ENCODE peak calls at places on chromosomes 5 and 9, in eight cellular contexts. T, O, C, P, L, N, G and Z are unnamed samples.

GRCh38 chr5:132754947-132755346 is 7.7 kb downstream of the CCNI2 start:
- DNase-seq in T (no peak), O (no peak), C (no peak), P (no peak), L (peak), N (no peak), G (no peak), Z (no peak)

GRCh38 chr5:96816430-96816939 is 8.7 kb upstream of the ERAP1 start:
- DNase-seq in T (no peak), O (no peak), C (no peak), P (no peak), L (no peak), N (no peak), G (no peak), Z (no peak)

GRCh38 chr5:902129-902916 is 9.6 kb downstream of the TRIP13 start:
- DNase-seq in T (no peak), O (peak), C (no peak), P (no peak), L (no peak), N (no peak), G (no peak), Z (no peak)

GRCh38 chr9:34587271-34587670 is 2.3 kb downstream of the CNTFR start:
- DNase-seq in T (no peak), O (no peak), C (no peak), P (no peak), L (no peak), N (no peak), G (no peak), Z (no peak)

GRCh38 chr5:51475628-51476027 is 92.4 kb downstream of the ISL1 start:
- DNase-seq in T (no peak), O (no peak), C (no peak), P (no peak), L (no peak), N (no peak), G (no peak), Z (no peak)

GRCh38 chr5:50711280-50711679 is 44.8 kb downstream of the PARP8 start:
- DNase-seq in T (no peak), O (peak), C (peak), P (peak), L (no peak), N (no peak), G (no peak), Z (no peak)

GRCh38 chr5:120509056-120509455 is 45.0 kb downstream of the PRR16 start:
- DNase-seq in T (no peak), O (no peak), C (no peak), P (no peak), L (no peak), N (no peak), G (no peak), Z (no peak)

GRCh38 chr5:10599113-10599512 is 35.2 kb downstream of the ANKRD33B start:
- DNase-seq in T (no peak), O (no peak), C (no peak), P (no peak), L (no peak), N (no peak), G (no peak), Z (no peak)

GRCh38 chr5:133735346-133735745 is 123.0 kb upstream of the FSTL4 start:
- DNase-seq in T (no peak), O (no peak), C (no peak), P (no peak), L (peak), N (no peak), G (peak), Z (no peak)

GRCh38 chr5:139985733-139986132 is 57.4 kb downstream of the NRG2 start:
- DNase-seq in T (no peak), O (no peak), C (no peak), P (no peak), L (no peak), N (no peak), G (peak), Z (no peak)

GRCh38 chr5:161311141-161311708 is 235.3 kb downstream of the GABRB2 start:
- DNase-seq in T (no peak), O (no peak), C (peak), P (no peak), L (no peak), N (no peak), G (no peak), Z (no peak)

GRCh38 chr9:4894076-4894475 is 91.0 kb upstream of the JAK2 start:
- DNase-seq in T (no peak), O (no peak), C (no peak), P (no peak), L (peak), N (no peak), G (peak), Z (no peak)

GRCh38 chr5:77635617-77636422 is 2.7 kb downstream of the OTP start:
- DNase-seq in T (no peak), O (no peak), C (no peak), P (no peak), L (no peak), N (peak), G (no peak), Z (no peak)

DNA sequence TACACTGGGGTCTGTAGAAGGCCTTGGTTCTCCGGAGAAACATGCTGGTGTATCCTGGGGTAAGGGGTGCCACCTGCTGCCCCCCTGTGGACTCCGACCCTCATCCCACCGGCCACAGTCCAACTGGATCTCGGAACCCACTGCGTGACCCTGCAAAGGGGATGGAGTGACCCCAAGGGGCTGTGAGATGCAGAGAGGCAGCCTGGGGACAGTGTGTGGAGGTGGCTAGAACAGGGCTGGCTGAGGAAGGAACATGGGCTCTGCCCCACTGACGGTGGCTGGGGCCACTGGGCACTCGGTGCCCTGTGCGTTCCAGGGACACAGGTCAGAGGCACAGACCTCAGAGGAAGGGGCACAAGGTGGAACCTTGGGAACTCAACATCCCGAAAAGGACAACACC is 2.3 kb downstream of the NACC2 start:
- DNase-seq in T (no peak), O (no peak), C (no peak), P (no peak), L (no peak), N (no peak), G (no peak), Z (no peak)
- TF ChIP-seq CTCF in T (no peak), O (no peak), C (no peak), P (no peak), L (no peak), N (no peak), G (no peak), Z (peak)

GRCh38 chr5:90421136-90421535 is 11.6 kb upstream of the CETN3 start:
- DNase-seq in T (no peak), O (peak), C (no peak), P (no peak), L (peak), N (peak), G (no peak), Z (no peak)
- TF ChIP-seq CTCF in T (no peak), O (no peak), C (no peak), P (peak), L (peak), N (no peak), G (peak), Z (peak)

DNA sequence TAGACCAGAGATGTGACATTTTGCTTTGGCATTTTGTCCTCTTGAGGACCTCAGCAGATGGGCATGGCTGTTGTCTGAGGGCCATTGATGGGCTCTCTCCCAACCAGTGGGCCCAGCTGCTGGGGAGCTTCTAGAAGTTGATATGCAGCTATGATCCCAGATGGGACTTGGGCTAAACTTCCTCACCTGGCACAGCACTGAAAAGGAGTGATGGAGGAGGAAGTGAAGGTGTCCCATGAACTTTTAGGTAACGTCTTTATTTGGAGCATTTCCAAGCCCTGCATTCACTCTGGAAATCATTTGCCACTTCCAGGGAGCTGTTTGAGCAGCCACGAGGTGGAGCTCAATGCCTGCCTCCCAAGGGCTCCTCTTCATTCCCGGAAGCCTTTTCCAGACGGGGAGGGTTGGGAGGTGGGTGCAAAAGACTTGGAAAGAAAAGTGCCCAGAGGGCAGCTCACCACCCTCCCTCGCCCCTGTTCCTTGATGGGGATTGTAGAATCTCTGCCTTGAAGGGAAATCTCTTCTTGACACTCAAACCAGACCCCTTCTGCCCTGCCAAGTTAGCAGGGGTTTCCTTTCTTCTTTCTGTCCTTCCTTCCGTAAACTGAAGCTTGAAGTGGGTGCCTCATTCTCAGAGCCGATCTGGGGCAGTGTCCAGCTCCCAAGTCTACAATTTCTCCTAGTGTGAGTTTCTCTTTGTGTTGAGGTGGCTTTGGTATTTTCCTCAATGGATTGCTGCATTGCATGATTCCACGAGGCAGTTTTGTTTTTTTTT is 18.1 kb upstream of the NEUROG1 start:
- DNase-seq in T (no peak), O (peak), C (no peak), P (peak), L (peak), N (peak), G (peak), Z (no peak)
- TF ChIP-seq CTCF in T (no peak), O (no peak), C (peak), P (peak), L (peak), N (peak), G (peak), Z (peak)

GRCh38 chr9:90457386-90458080 is 185.1 kb downstream of the DIRAS2 start:
- DNase-seq in T (no peak), O (no peak), C (no peak), P (no peak), L (no peak), N (no peak), G (no peak), Z (no peak)

GRCh38 chr9:90460220-90460619 is 182.4 kb downstream of the DIRAS2 start:
- DNase-seq in T (no peak), O (no peak), C (no peak), P (no peak), L (no peak), N (no peak), G (no peak), Z (no peak)

GRCh38 chr9:90458485-90458884 is 184.1 kb downstream of the DIRAS2 start:
- DNase-seq in T (no peak), O (peak), C (no peak), P (peak), L (no peak), N (no peak), G (no peak), Z (no peak)

GRCh38 chr9:90455316-90455715 is 187.3 kb downstream of the DIRAS2 start:
- DNase-seq in T (no peak), O (no peak), C (no peak), P (no peak), L (no peak), N (no peak), G (no peak), Z (no peak)

DNA sequence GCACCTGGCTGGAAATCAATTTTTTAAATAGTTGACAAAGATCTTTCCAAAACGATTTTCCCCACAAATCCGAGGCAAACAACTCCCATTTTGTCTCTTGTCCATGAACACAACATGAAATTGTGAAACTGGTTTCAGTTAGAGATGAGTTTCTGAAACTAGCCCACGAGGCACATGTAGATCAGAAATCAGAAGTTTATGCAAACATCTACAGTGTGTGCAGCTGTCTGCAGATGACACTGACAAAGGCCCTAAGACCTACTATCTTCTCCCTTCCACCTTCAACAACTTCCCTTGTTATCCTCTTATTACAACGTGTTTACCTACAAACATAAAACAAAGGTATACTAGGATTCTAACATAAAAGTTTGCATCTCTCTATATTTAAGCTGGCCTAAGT is 183.3 kb downstream of the DIRAS2 start:
- DNase-seq in T (no peak), O (no peak), C (peak), P (no peak), L (no peak), N (no peak), G (no peak), Z (no peak)
- TF ChIP-seq CTCF in T (no peak), O (no peak), C (no peak), P (no peak), L (no peak), N (no peak), G (no peak), Z (no peak)

GRCh38 chr5:2783223-2783622 is 31.7 kb upstream of the IRX2 start:
- DNase-seq in T (no peak), O (no peak), C (no peak), P (no peak), L (no peak), N (no peak), G (no peak), Z (no peak)
- TF ChIP-seq CTCF in T (no peak), O (no peak), C (no peak), P (no peak), L (no peak), N (no peak), G (no peak), Z (peak)

DNA sequence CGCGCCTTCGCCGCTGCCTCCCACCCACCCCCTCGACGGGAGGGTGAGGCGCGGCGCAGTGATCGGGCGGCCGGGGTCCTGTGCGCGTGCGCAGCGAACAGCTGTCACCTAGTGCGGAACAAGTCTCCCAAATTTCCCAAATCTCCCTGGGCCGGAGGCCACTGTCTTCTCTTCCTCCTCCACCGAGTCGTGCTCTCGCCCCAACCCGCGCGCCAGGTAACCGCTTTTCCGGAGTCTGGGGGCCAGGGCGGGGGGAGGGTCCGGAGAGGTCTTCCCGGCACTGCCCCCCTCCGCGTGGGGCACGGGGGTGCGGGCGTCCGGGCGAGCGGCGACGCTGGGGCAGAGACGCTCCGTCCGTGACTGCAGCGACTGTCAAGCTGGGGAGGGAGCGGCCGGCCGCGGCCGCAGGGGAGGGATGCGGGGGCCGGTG is 230 bp downstream of the KDM4C start:
- DNase-seq in T (no peak), O (no peak), C (peak), P (no peak), L (no peak), N (peak), G (no peak), Z (peak)
- TF ChIP-seq CTCF in T (no peak), O (no peak), C (no peak), P (no peak), L (no peak), N (no peak), G (no peak), Z (no peak)

GRCh38 chr5:130955041-130955440 is 210.0 kb downstream of the HINT1 start:
- DNase-seq in T (no peak), O (no peak), C (no peak), P (no peak), L (no peak), N (no peak), G (no peak), Z (no peak)
- TF ChIP-seq CTCF in T (no peak), O (no peak), C (no peak), P (no peak), L (no peak), N (no peak), G (no peak), Z (no peak)

GRCh38 chr5:131164931-131165727 is at the start of gene HINT1:
- DNase-seq in T (peak), O (peak), C (peak), P (peak), L (peak), N (peak), G (peak), Z (peak)
- TF ChIP-seq CTCF in T (no peak), O (no peak), C (peak), P (peak), L (peak), N (no peak), G (no peak), Z (peak)